ENCODE peak calls at places on chromosomes 11 and 22, in ten cellular contexts. One of them, this sample, is unnamed.

GRCh38 chr22:23673826-23674690 is 16.8 kb upstream of the RGL4 start:
- DNase-seq in ovary: no peak
- DNase-seq in sigmoid colon: peak; percentile 49
- DNase-seq in A549: no peak
- DNase-seq in upper lobe of left lung: no peak
- DNase-seq in transverse colon: no peak
- DNase-seq in stomach: no peak
- DNase-seq in K562: peak; percentile 23
- DNase-seq in suprapubic skin: no peak
- DNase-seq in H1: no peak
- DNase-seq in this sample: no peak

GRCh38 chr11:119907934-119908760 is 179.1 kb upstream of the NECTIN1 start:
- DNase-seq in A549: no peak
- DNase-seq in K562: no peak
- DNase-seq in ovary: no peak
- DNase-seq in upper lobe of left lung: no peak
- DNase-seq in sigmoid colon: no peak
- DNase-seq in transverse colon: peak; percentile 32
- DNase-seq in suprapubic skin: no peak
- DNase-seq in stomach: no peak
- DNase-seq in H1: no peak
- DNase-seq in this sample: no peak

GRCh38 chr11:35976434-35976833 is 32.6 kb downstream of the LDLRAD3 start:
- DNase-seq in ovary: no peak
- DNase-seq in H1: no peak
- DNase-seq in A549: no peak
- DNase-seq in K562: no peak
- DNase-seq in transverse colon: no peak
- DNase-seq in sigmoid colon: no peak
- DNase-seq in stomach: no peak
- DNase-seq in upper lobe of left lung: no peak
- DNase-seq in suprapubic skin: no peak
- DNase-seq in this sample: no peak

GRCh38 chr11:100851129-100851528 is 164.0 kb downstream of the ARHGAP42 start:
- DNase-seq in transverse colon: no peak
- DNase-seq in suprapubic skin: no peak
- DNase-seq in K562: no peak
- DNase-seq in A549: no peak
- DNase-seq in upper lobe of left lung: no peak
- DNase-seq in stomach: no peak
- DNase-seq in sigmoid colon: no peak
- DNase-seq in H1: no peak
- DNase-seq in ovary: no peak
- DNase-seq in this sample: no peak

GRCh38 chr22:31954535-31955326 is 10.4 kb downstream of the YWHAH start:
- DNase-seq in transverse colon: no peak
- DNase-seq in K562: no peak
- DNase-seq in stomach: no peak
- DNase-seq in suprapubic skin: no peak
- DNase-seq in H1: no peak
- DNase-seq in A549: no peak
- DNase-seq in upper lobe of left lung: no peak
- DNase-seq in sigmoid colon: no peak
- DNase-seq in ovary: peak; percentile 13
- DNase-seq in this sample: no peak

GRCh38 chr11:35006389-35007128 is 90.1 kb downstream of the PDHX start:
- DNase-seq in suprapubic skin: no peak
- DNase-seq in transverse colon: peak; percentile 20
- DNase-seq in ovary: no peak
- DNase-seq in K562: no peak
- DNase-seq in A549: no peak
- DNase-seq in stomach: no peak
- DNase-seq in sigmoid colon: no peak
- DNase-seq in H1: no peak
- DNase-seq in upper lobe of left lung: no peak
- DNase-seq in this sample: no peak

GRCh38 chr11:43327987-43328386 is 16.2 kb downstream of the API5 start:
- DNase-seq in sigmoid colon: no peak
- DNase-seq in K562: peak; percentile 11
- DNase-seq in stomach: peak; percentile 54
- DNase-seq in transverse colon: no peak
- DNase-seq in upper lobe of left lung: peak; percentile 24
- DNase-seq in A549: no peak
- DNase-seq in suprapubic skin: no peak
- DNase-seq in ovary: no peak
- DNase-seq in H1: no peak
- DNase-seq in this sample: no peak

GRCh38 chr11:111541209-111542061 is 915 bp downstream of the LAYN start:
- DNase-seq in A549: no peak
- DNase-seq in stomach: no peak
- DNase-seq in H1: peak; percentile 67
- DNase-seq in sigmoid colon: peak; percentile 88
- DNase-seq in ovary: peak; percentile 83
- DNase-seq in transverse colon: peak; percentile 21
- DNase-seq in upper lobe of left lung: peak; percentile 38
- DNase-seq in suprapubic skin: no peak
- DNase-seq in K562: no peak
- DNase-seq in this sample: no peak

GRCh38 chr22:48869161-48869560 is 958.5 kb downstream of the BRD1 start:
- DNase-seq in transverse colon: no peak
- DNase-seq in upper lobe of left lung: peak; percentile 19
- DNase-seq in A549: no peak
- DNase-seq in stomach: no peak
- DNase-seq in suprapubic skin: peak; percentile 54
- DNase-seq in K562: no peak
- DNase-seq in ovary: no peak
- DNase-seq in H1: no peak
- DNase-seq in sigmoid colon: peak; percentile 41
- DNase-seq in this sample: no peak
- H3K9me3 ChIP-seq in transverse colon: no peaks in the 10 kb centered on the region
- H3K9me3 ChIP-seq in upper lobe of left lung: no peaks in the 10 kb centered on the region
- H3K9me3 ChIP-seq in A549: no peaks in the 10 kb centered on the region
- H3K9me3 ChIP-seq in stomach: peaks cover 6% of the 10 kb centered on the region
- H3K9me3 ChIP-seq in suprapubic skin: no peaks in the 10 kb centered on the region
- H3K9me3 ChIP-seq in K562: no peaks in the 10 kb centered on the region
- H3K9me3 ChIP-seq in ovary: no peaks in the 10 kb centered on the region
- H3K9me3 ChIP-seq in H1: no peaks in the 10 kb centered on the region
- H3K9me3 ChIP-seq in sigmoid colon: no peaks in the 10 kb centered on the region
- H3K9me3 ChIP-seq in this sample: peaks cover 7% of the 10 kb centered on the region

GRCh38 chr11:15852179-15852578 is 504.2 kb downstream of the SOX6 start:
- DNase-seq in transverse colon: peak; percentile 36
- DNase-seq in H1: no peak
- DNase-seq in ovary: no peak
- DNase-seq in stomach: peak; percentile 34
- DNase-seq in suprapubic skin: no peak
- DNase-seq in sigmoid colon: no peak
- DNase-seq in upper lobe of left lung: no peak
- DNase-seq in A549: no peak
- DNase-seq in K562: peak; percentile 26
- DNase-seq in this sample: no peak
- TF ChIP-seq EP300 in transverse colon: no peak
- TF ChIP-seq EP300 in H1: no peak
- TF ChIP-seq EP300 in ovary: no peak
- TF ChIP-seq EP300 in stomach: no peak
- TF ChIP-seq EP300 in suprapubic skin: no peak
- TF ChIP-seq EP300 in sigmoid colon: no peak
- TF ChIP-seq EP300 in upper lobe of left lung: no peak
- TF ChIP-seq EP300 in A549: no peak
- TF ChIP-seq EP300 in K562: no peak
- TF ChIP-seq EP300 in this sample: no peak

DNA sequence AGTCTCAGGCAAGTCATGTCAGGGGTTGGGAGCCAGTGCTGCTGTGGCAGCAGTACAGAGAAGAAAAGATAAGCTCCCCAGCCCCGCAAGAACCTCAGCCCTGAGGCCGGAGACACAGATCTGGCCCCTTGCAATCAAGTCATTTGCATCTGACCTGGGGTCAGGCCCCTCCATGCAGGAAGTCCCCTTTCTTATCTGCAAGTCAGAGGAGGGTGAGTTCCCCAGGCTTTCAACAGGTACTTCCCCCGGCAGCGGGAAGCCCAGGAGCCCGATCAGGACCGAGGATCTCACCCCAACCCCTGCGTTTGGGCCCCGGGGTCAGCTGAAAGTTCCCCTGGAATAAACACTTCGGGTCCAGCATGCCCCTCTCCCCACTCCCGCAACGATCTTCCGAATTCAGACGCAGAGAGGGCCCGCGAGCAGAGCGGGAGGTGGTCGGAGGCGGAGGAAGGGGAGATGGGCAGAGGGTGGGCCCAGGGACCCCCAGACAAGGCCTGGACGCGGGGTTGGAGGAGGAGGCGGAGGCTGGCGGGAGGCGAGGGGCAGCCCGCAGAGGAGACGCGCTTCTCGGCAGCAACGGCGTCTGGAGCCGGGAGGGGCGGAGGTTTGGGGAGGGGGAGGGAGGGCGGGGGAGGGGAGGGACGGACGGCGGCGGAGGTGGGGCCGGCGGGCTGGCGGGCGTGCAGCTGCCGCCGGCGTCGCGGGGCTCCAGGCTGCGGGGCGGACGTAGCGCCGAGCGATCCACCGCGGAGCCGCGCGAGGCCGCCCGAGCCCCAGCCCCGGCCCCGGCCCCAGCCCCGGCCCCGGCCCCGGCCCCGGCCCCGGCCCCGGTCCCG is at the start of gene TSPAN18:
- DNase-seq in A549: no peak
- DNase-seq in suprapubic skin: no peak
- DNase-seq in H1: peak; percentile 83
- DNase-seq in K562: peak; percentile 49
- DNase-seq in upper lobe of left lung: no peak
- DNase-seq in stomach: no peak
- DNase-seq in transverse colon: no peak
- DNase-seq in sigmoid colon: peak; percentile 68
- DNase-seq in ovary: peak; percentile 58
- DNase-seq in this sample: no peak
- H3K4me1 ChIP-seq in A549: peaks cover 7% of the 10 kb centered on the region
- H3K4me1 ChIP-seq in suprapubic skin: peaks cover 36% of the 10 kb centered on the region
- H3K4me1 ChIP-seq in H1: peaks cover 26% of the 10 kb centered on the region
- H3K4me1 ChIP-seq in K562: peaks cover 18% of the 10 kb centered on the region
- H3K4me1 ChIP-seq in upper lobe of left lung: peaks cover 36% of the 10 kb centered on the region
- H3K4me1 ChIP-seq in stomach: peaks cover 39% of the 10 kb centered on the region
- H3K4me1 ChIP-seq in transverse colon: peaks cover 5% of the 10 kb centered on the region
- H3K4me1 ChIP-seq in sigmoid colon: peaks cover 4% of the 10 kb centered on the region
- H3K4me1 ChIP-seq in ovary: peaks cover 6% of the 10 kb centered on the region
- H3K4me1 ChIP-seq in this sample: peaks cover 70% of the 10 kb centered on the region

GRCh38 chr11:133830931-133831907 is 14.1 kb downstream of the SPATA19 start:
- DNase-seq in transverse colon: no peak
- DNase-seq in A549: no peak
- DNase-seq in K562: no peak
- DNase-seq in stomach: no peak
- DNase-seq in sigmoid colon: no peak
- DNase-seq in H1: peak; percentile 63
- DNase-seq in suprapubic skin: no peak
- DNase-seq in ovary: no peak
- DNase-seq in upper lobe of left lung: no peak
- DNase-seq in this sample: peak; percentile 86
- H3K9me3 ChIP-seq in transverse colon: no peaks in the 10 kb centered on the region
- H3K9me3 ChIP-seq in A549: no peaks in the 10 kb centered on the region
- H3K9me3 ChIP-seq in K562: no peaks in the 10 kb centered on the region
- H3K9me3 ChIP-seq in stomach: no peaks in the 10 kb centered on the region
- H3K9me3 ChIP-seq in sigmoid colon: no peaks in the 10 kb centered on the region
- H3K9me3 ChIP-seq in H1: peaks cover 9% of the 10 kb centered on the region
- H3K9me3 ChIP-seq in suprapubic skin: no peaks in the 10 kb centered on the region
- H3K9me3 ChIP-seq in ovary: no peaks in the 10 kb centered on the region
- H3K9me3 ChIP-seq in upper lobe of left lung: no peaks in the 10 kb centered on the region
- H3K9me3 ChIP-seq in this sample: no peaks in the 10 kb centered on the region

DNA sequence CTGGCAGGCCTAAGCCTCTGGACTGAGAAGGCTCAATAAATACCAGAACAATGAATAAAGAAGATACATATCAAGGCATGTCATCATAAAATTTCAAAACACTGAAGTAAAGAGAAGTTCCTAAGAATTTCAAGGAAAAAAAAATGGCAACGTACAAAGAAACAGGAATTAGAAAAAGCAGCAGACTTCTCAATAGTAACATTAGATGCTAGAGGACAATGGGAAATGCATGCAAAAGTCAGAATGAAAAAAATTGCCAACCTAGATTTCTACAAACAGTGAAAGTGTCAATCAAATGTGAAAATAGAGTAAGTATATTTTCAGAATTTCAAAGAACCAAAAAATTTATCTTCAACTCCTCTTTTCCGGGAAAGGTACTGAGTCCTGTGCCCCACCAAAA is 125.0 kb downstream of the KCNC1 start:
- DNase-seq in transverse colon: no peak
- DNase-seq in stomach: no peak
- DNase-seq in suprapubic skin: no peak
- DNase-seq in ovary: no peak
- DNase-seq in upper lobe of left lung: no peak
- DNase-seq in K562: no peak
- DNase-seq in sigmoid colon: no peak
- DNase-seq in H1: no peak
- DNase-seq in A549: no peak
- DNase-seq in this sample: no peak
- TF ChIP-seq EP300 in transverse colon: no peak
- TF ChIP-seq EP300 in stomach: no peak
- TF ChIP-seq EP300 in suprapubic skin: no peak
- TF ChIP-seq EP300 in ovary: no peak
- TF ChIP-seq EP300 in upper lobe of left lung: no peak
- TF ChIP-seq EP300 in K562: no peak
- TF ChIP-seq EP300 in sigmoid colon: no peak
- TF ChIP-seq EP300 in H1: no peak
- TF ChIP-seq EP300 in A549: no peak
- TF ChIP-seq EP300 in this sample: no peak

This sample was measured in esophagus muscularis mucosa.